ENCODE peak calls at places on chromosomes 6 and 20, in four cellular contexts. One of them, this sample, is unnamed.

GRCh38 chr6:38404900-38405556 is 234.7 kb downstream of the BTBD9 start:
- DNase-seq in K562: no peak
- DNase-seq in GM12878: no peak
- DNase-seq in HL-60: no peak
- DNase-seq in this sample: no peak

GRCh38 chr6:166911248-166911677 is 45.1 kb downstream of the RNASET2 start:
- DNase-seq in K562: no peak
- DNase-seq in GM12878: no peak
- DNase-seq in HL-60: no peak
- DNase-seq in this sample: no peak

GRCh38 chr6:80173411-80173810 is 66.9 kb downstream of the BCKDHB start:
- DNase-seq in K562: no peak
- DNase-seq in GM12878: no peak
- DNase-seq in HL-60: no peak
- DNase-seq in this sample: no peak

GRCh38 chr6:119076173-119076965 is 2.1 kb downstream of the FAM184A start:
- DNase-seq in K562: no peak
- DNase-seq in GM12878: no peak
- DNase-seq in HL-60: no peak
- DNase-seq in this sample: no peak

GRCh38 chr6:196543-196942 is 95.7 kb upstream of the DUSP22 start:
- DNase-seq in K562: no peak
- DNase-seq in GM12878: no peak
- DNase-seq in HL-60: no peak
- DNase-seq in this sample: no peak

GRCh38 chr6:25218346-25218745 is 60.8 kb upstream of the CARMIL1 start:
- DNase-seq in K562: no peak
- DNase-seq in GM12878: no peak
- DNase-seq in HL-60: no peak
- DNase-seq in this sample: no peak

GRCh38 chr6:149559389-149559788 is 6.8 kb upstream of the GINM1 start:
- DNase-seq in K562: no peak
- DNase-seq in GM12878: no peak
- DNase-seq in HL-60: no peak
- DNase-seq in this sample: no peak

GRCh38 chr6:10558575-10558974 is 37.4 kb downstream of the GCNT2 start:
- DNase-seq in K562: no peak
- DNase-seq in GM12878: no peak
- DNase-seq in HL-60: no peak
- DNase-seq in this sample: no peak

GRCh38 chr6:25089442-25089841 is 153.7 kb upstream of the RIPOR2 start:
- DNase-seq in K562: no peak
- DNase-seq in GM12878: no peak
- DNase-seq in HL-60: peak
- DNase-seq in this sample: no peak

GRCh38 chr6:82348130-82348529 is 15.5 kb upstream of the TPBG start:
- DNase-seq in K562: peak
- DNase-seq in GM12878: no peak
- DNase-seq in HL-60: no peak
- DNase-seq in this sample: no peak

GRCh38 chr6:112114577-112115223 is 27.3 kb downstream of the FAM229B start:
- DNase-seq in K562: no peak
- DNase-seq in GM12878: no peak
- DNase-seq in HL-60: no peak
- DNase-seq in this sample: no peak

GRCh38 chr6:83592770-83593394 is 80.5 kb downstream of the PRSS35 start:
- DNase-seq in K562: peak
- DNase-seq in GM12878: peak
- DNase-seq in HL-60: no peak
- DNase-seq in this sample: peak

GRCh38 chr6:155001482-155001881 is 6.4 kb downstream of the TIAM2 start:
- DNase-seq in K562: no peak
- DNase-seq in GM12878: no peak
- DNase-seq in HL-60: no peak
- DNase-seq in this sample: no peak

GRCh38 chr20:59300341-59301081 is at the start of gene EDN3:
- DNase-seq in K562: no peak
- DNase-seq in GM12878: no peak
- DNase-seq in HL-60: no peak
- DNase-seq in this sample: no peak

GRCh38 chr20:46349742-46350056 is 41.4 kb upstream of the CDH22 start:
- DNase-seq in K562: no peak
- DNase-seq in GM12878: no peak
- DNase-seq in HL-60: no peak
- DNase-seq in this sample: no peak

GRCh38 chr20:8094845-8095244 is 37.2 kb upstream of the PLCB1 start:
- DNase-seq in K562: no peak
- DNase-seq in GM12878: no peak
- DNase-seq in HL-60: no peak
- DNase-seq in this sample: no peak

GRCh38 chr6:161598896-161599295 is 325.0 kb upstream of the AGPAT4 start:
- DNase-seq in K562: no peak
- DNase-seq in GM12878: no peak
- DNase-seq in HL-60: no peak
- DNase-seq in this sample: no peak

GRCh38 chr6:139325003-139325600 is 33.3 kb upstream of the TXLNB start:
- DNase-seq in K562: no peak
- DNase-seq in GM12878: no peak
- DNase-seq in HL-60: peak
- DNase-seq in this sample: no peak

GRCh38 chr6:12957321-12958051 is 240.9 kb downstream of the PHACTR1 start:
- DNase-seq in K562: no peak
- DNase-seq in GM12878: no peak
- DNase-seq in HL-60: no peak
- DNase-seq in this sample: no peak

GRCh38 chr6:134347916-134348805 is 30.2 kb upstream of the SGK1 start:
- DNase-seq in K562: no peak
- DNase-seq in GM12878: no peak
- DNase-seq in HL-60: no peak
- DNase-seq in this sample: no peak

GRCh38 chr6:157867981-157868380 is 44.9 kb downstream of the SNX9 start:
- DNase-seq in K562: no peak
- DNase-seq in GM12878: no peak
- DNase-seq in HL-60: no peak
- DNase-seq in this sample: no peak

GRCh38 chr6:31308050-31308844 is 36.4 kb upstream of the HLA-C start:
- DNase-seq in K562: peak
- DNase-seq in GM12878: no peak
- DNase-seq in HL-60: no peak
- DNase-seq in this sample: peak

GRCh38 chr20:12883507-12883885 is 125.3 kb upstream of the SPTLC3 start:
- DNase-seq in K562: no peak
- DNase-seq in GM12878: no peak
- DNase-seq in HL-60: no peak
- DNase-seq in this sample: no peak

GRCh38 chr6:112680076-112680475 is 332.9 kb downstream of the RFPL4B start:
- DNase-seq in K562: no peak
- DNase-seq in GM12878: no peak
- DNase-seq in HL-60: no peak
- DNase-seq in this sample: no peak

GRCh38 chr20:48725589-48725991 is 102.2 kb downstream of the PREX1 start:
- DNase-seq in K562: peak
- DNase-seq in GM12878: no peak
- DNase-seq in HL-60: no peak
- DNase-seq in this sample: no peak

GRCh38 chr6:139943391-139943790 is 568.9 kb upstream of the CITED2 start:
- DNase-seq in K562: no peak
- DNase-seq in GM12878: no peak
- DNase-seq in HL-60: no peak
- DNase-seq in this sample: no peak

GRCh38 chr6:169668203-169668847 is 33.5 kb downstream of the WDR27 start:
- DNase-seq in K562: no peak
- DNase-seq in GM12878: no peak
- DNase-seq in HL-60: no peak
- DNase-seq in this sample: no peak

GRCh38 chr6:113664909-113665308 is 192.2 kb upstream of the MARCKS start:
- DNase-seq in K562: no peak
- DNase-seq in GM12878: no peak
- DNase-seq in HL-60: no peak
- DNase-seq in this sample: no peak

GRCh38 chr20:41047975-41048305 is 19.3 kb downstream of the TOP1 start:
- DNase-seq in K562: no peak
- DNase-seq in GM12878: no peak
- DNase-seq in HL-60: no peak
- DNase-seq in this sample: no peak

GRCh38 chr20:63873477-63873971 is 8.5 kb downstream of the TPD52L2 start:
- DNase-seq in K562: no peak
- DNase-seq in GM12878: no peak
- DNase-seq in HL-60: peak
- DNase-seq in this sample: no peak

GRCh38 chr20:64189986-64190385 is 25.7 kb downstream of the MYT1 start:
- DNase-seq in K562: no peak
- DNase-seq in GM12878: no peak
- DNase-seq in HL-60: no peak
- DNase-seq in this sample: no peak

GRCh38 chr20:5933802-5934436 is 16.4 kb downstream of the TRMT6 start:
- DNase-seq in K562: no peak
- DNase-seq in GM12878: peak
- DNase-seq in HL-60: no peak
- DNase-seq in this sample: peak

GRCh38 chr6:98832282-98833100 is 1.9 kb upstream of the POU3F2 start:
- DNase-seq in K562: no peak
- DNase-seq in GM12878: no peak
- DNase-seq in HL-60: no peak
- DNase-seq in this sample: no peak

DNA sequence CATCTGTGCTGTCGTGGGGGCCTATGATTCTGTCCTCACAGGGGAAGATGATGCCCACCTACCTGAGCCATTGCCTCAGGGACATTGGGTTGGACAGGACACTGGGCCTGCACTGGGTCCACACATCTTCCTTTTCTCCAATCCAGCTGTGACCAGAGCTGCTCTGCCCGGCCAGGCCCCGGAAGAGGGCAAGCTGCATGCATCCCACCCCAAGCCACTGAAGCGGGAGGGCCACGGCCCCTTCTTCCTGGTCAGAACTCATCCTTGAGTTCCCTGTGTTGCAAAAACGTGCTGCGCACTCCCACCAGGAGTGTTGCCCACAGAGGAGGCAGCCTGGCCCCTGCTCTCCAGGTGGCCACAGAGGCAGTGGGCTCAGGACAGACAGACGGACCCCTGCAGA is 38.2 kb downstream of the SPDEF start:
- DNase-seq in K562: no peak
- DNase-seq in GM12878: no peak
- DNase-seq in HL-60: no peak
- DNase-seq in this sample: no peak
- TF ChIP-seq SPI1 in K562: no peak
- TF ChIP-seq SPI1 in GM12878: no peak
- TF ChIP-seq SPI1 in HL-60: no peak
- TF ChIP-seq SPI1 in this sample: no peak

DNA sequence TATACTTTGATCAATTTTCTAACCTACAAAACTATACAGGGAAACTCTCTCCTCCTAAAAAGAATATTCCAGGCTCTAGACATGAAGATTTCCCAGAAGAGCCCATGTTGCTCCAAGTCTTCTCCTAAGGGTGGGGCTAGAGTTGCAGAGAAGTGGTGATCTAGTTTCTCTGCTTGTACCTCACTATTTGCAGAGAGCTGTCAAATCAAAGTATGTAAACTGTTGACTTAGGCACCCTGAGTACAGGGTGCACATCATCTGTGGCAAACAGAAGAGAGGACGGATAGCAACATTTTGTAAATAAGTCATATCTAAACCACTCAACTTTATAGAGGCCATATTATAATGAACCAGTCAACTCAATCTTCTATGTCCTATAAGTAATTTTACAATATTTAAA is 250.1 kb downstream of the KHDRBS2 start:
- DNase-seq in K562: no peak
- DNase-seq in GM12878: no peak
- DNase-seq in HL-60: no peak
- DNase-seq in this sample: no peak
- TF ChIP-seq SPI1 in K562: no peak
- TF ChIP-seq SPI1 in GM12878: no peak
- TF ChIP-seq SPI1 in HL-60: no peak
- TF ChIP-seq SPI1 in this sample: no peak

DNA sequence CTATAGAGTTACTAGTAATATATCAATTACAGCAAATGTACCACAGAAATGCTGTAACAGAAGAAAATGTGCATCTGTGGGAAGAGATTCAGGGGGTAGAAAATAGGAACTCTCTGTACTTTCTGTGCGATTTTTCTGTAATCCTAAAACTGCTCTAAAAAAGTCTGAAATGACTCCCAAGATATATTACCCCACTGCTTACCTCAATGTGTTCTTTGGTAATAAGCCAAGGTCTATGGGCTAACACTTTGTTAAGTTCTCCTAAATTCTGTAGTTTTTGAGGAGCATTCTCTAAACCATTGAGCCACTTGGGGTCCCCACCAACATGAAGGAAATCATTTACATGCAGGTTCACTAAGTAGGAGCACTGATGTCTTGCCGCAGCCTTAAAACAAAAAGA is 94.4 kb downstream of the SESN1 start:
- DNase-seq in K562: no peak
- DNase-seq in GM12878: no peak
- DNase-seq in HL-60: no peak
- DNase-seq in this sample: no peak
- TF ChIP-seq SPI1 in K562: no peak
- TF ChIP-seq SPI1 in GM12878: no peak
- TF ChIP-seq SPI1 in HL-60: no peak
- TF ChIP-seq SPI1 in this sample: no peak

GRCh38 chr20:35223941-35224340 is 2.5 kb upstream of the MMP24 start:
- DNase-seq in K562: no peak
- DNase-seq in GM12878: no peak
- DNase-seq in HL-60: no peak
- DNase-seq in this sample: no peak

GRCh38 chr20:35225319-35226125 is 968 bp upstream of the MMP24 start:
- DNase-seq in K562: no peak
- DNase-seq in GM12878: no peak
- DNase-seq in HL-60: no peak
- DNase-seq in this sample: no peak

GRCh38 chr20:35226126-35226774 is at the start of gene MMP24:
- DNase-seq in K562: peak
- DNase-seq in GM12878: no peak
- DNase-seq in HL-60: no peak
- DNase-seq in this sample: no peak

GRCh38 chr20:35224536-35224935 is 2.0 kb upstream of the MMP24 start:
- DNase-seq in K562: no peak
- DNase-seq in GM12878: no peak
- DNase-seq in HL-60: no peak
- DNase-seq in this sample: no peak

GRCh38 chr20:35226775-35227681 is 538 bp downstream of the MMP24 start:
- DNase-seq in K562: peak
- DNase-seq in GM12878: no peak
- DNase-seq in HL-60: no peak
- DNase-seq in this sample: peak
- TF ChIP-seq SPI1 in K562: no peak
- TF ChIP-seq SPI1 in GM12878: no peak
- TF ChIP-seq SPI1 in HL-60: no peak
- TF ChIP-seq SPI1 in this sample: no peak

GRCh38 chr6:116105247-116105646 is 4.6 kb downstream of the NT5DC1 start:
- DNase-seq in K562: no peak
- DNase-seq in GM12878: no peak
- DNase-seq in HL-60: no peak
- DNase-seq in this sample: no peak
- TF ChIP-seq SPI1 in K562: no peak
- TF ChIP-seq SPI1 in GM12878: no peak
- TF ChIP-seq SPI1 in HL-60: no peak
- TF ChIP-seq SPI1 in this sample: no peak